ENCODE peak calls at places on chromosomes 2 and 18, in seven cellular contexts. P is adrenal gland, U is IMR-90, V is esophagus squamous epithelium, S is fibroblast of lung, I is osteoblast, A is body of pancreas. G is an unnamed sample.

GRCh38 chr2:160603771-160604510 is 110.3 kb upstream of the RBMS1 start:
- DNase-seq in P (no peak), U (no peak), V (no peak), S (no peak), I (no peak), A (no peak), G (no peak)

GRCh38 chr18:6396276-6396675 is 18.4 kb downstream of the L3MBTL4 start:
- DNase-seq in P (no peak), U (no peak), V (no peak), S (no peak), I (no peak), A (no peak), G (no peak)

GRCh38 chr18:8994603-8995002 is 107.9 kb upstream of the NDUFV2 start:
- DNase-seq in P (no peak), U (no peak), V (no peak), S (no peak), I (no peak), A (no peak), G (no peak)

GRCh38 chr2:101150306-101151140 is 659 bp downstream of the TBC1D8 start:
- DNase-seq in P (peak; percentile 20), U (no peak), V (no peak), S (no peak), I (no peak), A (peak; percentile 68), G (peak; percentile 32)

GRCh38 chr18:57022716-57023115 is 124.2 kb upstream of the BOD1L2 start:
- DNase-seq in P (no peak), U (no peak), V (no peak), S (no peak), I (no peak), A (no peak), G (no peak)

GRCh38 chr2:197294260-197294659 is 16.3 kb downstream of the ANKRD44 start:
- DNase-seq in P (no peak), U (no peak), V (no peak), S (no peak), I (no peak), A (no peak), G (no peak)

GRCh38 chr2:45000921-45001628 is 8.2 kb downstream of the SIX2 start:
- DNase-seq in P (no peak), U (no peak), V (no peak), S (no peak), I (peak; percentile 89), A (peak; percentile 50), G (no peak)

GRCh38 chr2:210477496-210477895 is 937 bp upstream of the LANCL1 start:
- DNase-seq in P (no peak), U (peak; percentile 64), V (no peak), S (peak; percentile 72), I (peak; percentile 64), A (peak; percentile 29), G (peak; percentile 37)

GRCh38 chr2:240127911-240128607 is 8.0 kb downstream of the COPS9 start:
- DNase-seq in P (no peak), U (no peak), V (no peak), S (no peak), I (peak; percentile 60), A (no peak), G (no peak)

GRCh38 chr2:105510761-105511669 is 112.2 kb upstream of the FHL2 start:
- DNase-seq in P (peak; percentile 31), U (peak; percentile 50), V (no peak), S (peak; percentile 55), I (peak; percentile 62), A (no peak), G (no peak)

GRCh38 chr2:171598713-171599319 is 76.5 kb downstream of the CYBRD1 start:
- DNase-seq in P (peak; percentile 50), U (peak; percentile 77), V (no peak), S (peak; percentile 80), I (peak; percentile 89), A (peak; percentile 47), G (no peak)

GRCh38 chr2:100365434-100365833 is 43.1 kb upstream of the LONRF2 start:
- DNase-seq in P (peak; percentile 90), U (peak; percentile 93), V (peak; percentile 7), S (peak; percentile 95), I (no peak), A (peak; percentile 20), G (no peak)

GRCh38 chr2:120949027-120949956 is 213.6 kb downstream of the GLI2 start:
- DNase-seq in P (no peak), U (no peak), V (no peak), S (no peak), I (peak; percentile 88), A (peak; percentile 82), G (no peak)

GRCh38 chr2:64988420-64989125 is 626 bp upstream of the SLC1A4 start:
- DNase-seq in P (peak; percentile 78), U (peak; percentile 89), V (peak; percentile 4), S (peak; percentile 85), I (peak; percentile 94), A (peak; percentile 84), G (peak; percentile 62)

GRCh38 chr18:11149441-11150270 is at the start of gene PIEZO2:
- DNase-seq in P (peak; percentile 22), U (peak; percentile 65), V (no peak), S (peak; percentile 66), I (peak; percentile 98), A (peak; percentile 55), G (peak; percentile 37)

GRCh38 chr2:212968284-212969081 is 182.9 kb downstream of the IKZF2 start:
- DNase-seq in P (no peak), U (no peak), V (no peak), S (no peak), I (peak; percentile 35), A (no peak), G (no peak)

GRCh38 chr2:238166391-238167343 is 7.9 kb downstream of the ERFE start:
- DNase-seq in P (no peak), U (no peak), V (no peak), S (no peak), I (peak; percentile 68), A (no peak), G (no peak)

GRCh38 chr2:143942486-143942885 is 577.4 kb downstream of the ZEB2 start:
- DNase-seq in P (no peak), U (no peak), V (no peak), S (no peak), I (no peak), A (no peak), G (no peak)

GRCh38 chr18:47772374-47773248 is 157.8 kb downstream of the SMAD2 start:
- DNase-seq in P (peak; percentile 64), U (peak; percentile 42), V (no peak), S (peak; percentile 38), I (peak; percentile 58), A (peak; percentile 74), G (peak; percentile 80)

GRCh38 chr2:178553047-178553446 is 72.8 kb downstream of the PLEKHA3 start:
- DNase-seq in P (no peak), U (peak; percentile 89), V (no peak), S (peak; percentile 63), I (peak; percentile 50), A (no peak), G (no peak)

GRCh38 chr18:22831441-22831904 is 101.7 kb upstream of the RBBP8 start:
- DNase-seq in P (no peak), U (peak; percentile 91), V (no peak), S (peak; percentile 76), I (no peak), A (no peak), G (no peak)

GRCh38 chr2:8709611-8710010 is 27.8 kb downstream of the ID2 start:
- DNase-seq in P (no peak), U (no peak), V (no peak), S (no peak), I (no peak), A (no peak), G (no peak)

GRCh38 chr2:178271629-178272333 is 77.5 kb downstream of the OSBPL6 start:
- DNase-seq in P (no peak), U (peak; percentile 70), V (no peak), S (peak; percentile 83), I (no peak), A (peak; percentile 58), G (peak; percentile 84)

GRCh38 chr2:5495616-5496015 is 196.6 kb upstream of the SOX11 start:
- DNase-seq in P (no peak), U (no peak), V (no peak), S (no peak), I (no peak), A (no peak), G (no peak)

DNA sequence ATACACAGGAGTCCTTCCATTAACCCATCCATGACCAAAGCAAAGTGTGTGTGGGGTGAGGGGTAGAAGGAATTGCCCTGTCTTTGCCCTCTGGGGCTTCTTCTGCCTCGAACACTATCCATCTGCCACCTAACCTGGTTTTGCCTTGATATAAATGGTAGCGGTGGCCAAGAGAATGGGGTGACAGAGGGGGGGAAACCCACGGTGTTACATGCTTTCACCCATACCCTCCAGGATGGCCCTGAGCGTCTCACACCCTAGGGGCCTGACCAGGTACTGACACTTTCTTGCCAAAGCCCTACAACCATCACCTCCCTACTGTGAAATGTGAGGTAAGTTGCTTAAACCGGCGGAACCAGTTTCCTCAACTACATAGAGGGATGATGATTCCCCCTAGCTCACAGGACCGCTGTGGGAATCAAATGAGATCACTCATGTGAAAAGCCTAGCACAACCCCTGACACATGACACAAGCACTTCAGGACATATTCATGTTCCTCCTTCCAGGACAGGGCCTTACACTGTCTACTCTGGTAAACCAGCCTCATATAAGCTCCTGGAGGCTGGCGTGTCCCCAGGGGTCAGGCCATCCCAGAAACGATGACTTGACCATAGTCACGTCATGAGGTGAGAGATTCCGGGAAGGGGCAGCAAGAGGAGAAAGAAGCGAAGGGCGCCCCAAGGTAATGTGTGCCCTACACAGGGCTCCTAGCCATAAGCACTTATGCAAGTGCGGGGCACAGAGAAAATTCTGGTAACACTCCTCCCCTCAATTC is 49.7 kb downstream of the C2orf42 start:
- DNase-seq in P (peak; percentile 73), U (peak; percentile 53), V (peak; percentile 56), S (peak; percentile 37), I (no peak), A (peak; percentile 82), G (peak; percentile 43)
- TF ChIP-seq CTCF in P (peak; percentile 33), U (no peak), V (peak; percentile 28), S (no peak), I (peak; percentile 15), A (peak; percentile 73), G (no peak)

GRCh38 chr18:74356959-74357358 is 41.3 kb downstream of the C18orf63 start:
- DNase-seq in P (no peak), U (no peak), V (no peak), S (no peak), I (no peak), A (no peak), G (no peak)
- H3K4me3 ChIP-seq in P (no peak overlapping the region), U (no peak overlapping the region), V (no peak overlapping the region), S (no peak overlapping the region), I (no peak overlapping the region), A (no peak overlapping the region), G (no peak overlapping the region)

GRCh38 chr2:95023222-95023597 is 2.3 kb upstream of the MAL start:
- DNase-seq in P (no peak), U (no peak), V (no peak), S (no peak), I (no peak), A (peak; percentile 26), G (no peak)
- TF ChIP-seq CTCF in P (no peak), U (no peak), V (peak; percentile 40), S (no peak), I (no peak), A (no peak), G (no peak)

GRCh38 chr18:46167971-46168370 is 63.8 kb downstream of the HAUS1 start:
- DNase-seq in P (no peak), U (no peak), V (peak; percentile 7), S (no peak), I (no peak), A (no peak), G (no peak)
- H3K4me3 ChIP-seq in P (no peak overlapping the region), U (no peak overlapping the region), V (no peak overlapping the region), S (no peak overlapping the region), I (no peak overlapping the region), A (no peak overlapping the region), G (no peak overlapping the region)